ENCODE peak calls at places on chromosomes 4 and X, in seven cellular contexts. I, Q, D, G, A, O and F are unnamed samples.

GRCh38 chr4:182628000-182628399 is 289.2 kb downstream of the DCTD start:
- DNase-seq in I (no peak), Q (no peak), D (no peak), G (no peak), A (no peak), O (no peak), F (no peak)

GRCh38 chrX:70168238-70169188 is 8.8 kb upstream of the DGAT2L6 start:
- DNase-seq in I (peak), Q (no peak), D (no peak), G (peak), A (peak), O (peak), F (no peak)

GRCh38 chr4:42392436-42392835 is 4.9 kb upstream of the SHISA3 start:
- DNase-seq in I (no peak), Q (no peak), D (no peak), G (no peak), A (no peak), O (no peak), F (no peak)

GRCh38 chr4:8278421-8279287 is 9.1 kb downstream of the HTRA3 start:
- DNase-seq in I (peak), Q (no peak), D (peak), G (no peak), A (peak), O (peak), F (no peak)

GRCh38 chr4:1419708-1420107 is 13.5 kb upstream of the NKX1-1 start:
- DNase-seq in I (no peak), Q (no peak), D (no peak), G (no peak), A (no peak), O (no peak), F (no peak)

GRCh38 chr4:178665916-178666315 is 1223.7 kb upstream of the AGA start:
- DNase-seq in I (no peak), Q (no peak), D (no peak), G (no peak), A (no peak), O (no peak), F (no peak)

GRCh38 chr4:103918214-103918613 is 198.4 kb upstream of the TACR3 start:
- DNase-seq in I (no peak), Q (no peak), D (no peak), G (no peak), A (no peak), O (no peak), F (no peak)

GRCh38 chrX:19683817-19684216 is 168.5 kb upstream of the MAP3K15 start:
- DNase-seq in I (no peak), Q (peak), D (no peak), G (no peak), A (no peak), O (no peak), F (no peak)

GRCh38 chrX:51837926-51838325 is 55.5 kb upstream of the MAGED1 start:
- DNase-seq in I (peak), Q (no peak), D (no peak), G (peak), A (no peak), O (peak), F (no peak)

GRCh38 chr4:158255727-158256324 is 45.5 kb downstream of the TMEM144 start:
- DNase-seq in I (no peak), Q (no peak), D (no peak), G (peak), A (peak), O (peak), F (no peak)

GRCh38 chr4:17526695-17527477 is 11.9 kb downstream of the CLRN2 start:
- DNase-seq in I (no peak), Q (no peak), D (no peak), G (no peak), A (no peak), O (no peak), F (no peak)

GRCh38 chr4:118774989-118775388 is 60.9 kb downstream of the SEC24D start:
- DNase-seq in I (no peak), Q (no peak), D (no peak), G (no peak), A (peak), O (no peak), F (no peak)

GRCh38 chr4:45063166-45063565 is 336.8 kb upstream of the GNPDA2 start:
- DNase-seq in I (no peak), Q (no peak), D (peak), G (no peak), A (no peak), O (no peak), F (no peak)